ENCODE peak calls at places on chromosomes 2 and 18, in nine cellular contexts. F, Y, B, S, E, R, J, Q and W are unnamed samples.

GRCh38 chr2:56014075-56014730 is 90.6 kb upstream of the EFEMP1 start:
- DNase-seq in R (no peak), Y (no peak), J (no peak), F (no peak), E (no peak), Q (no peak), B (no peak), S (no peak), W (no peak)

GRCh38 chr2:198863655-198864054 is 594.1 kb downstream of the SATB2 start:
- DNase-seq in Q (peak; percentile 28), S (peak; percentile 6), F (no peak), R (no peak), B (no peak), Y (no peak), J (no peak), E (no peak), W (no peak)

GRCh38 chr18:51523671-51524070 is 326.2 kb upstream of the MEX3C start:
- DNase-seq in S (no peak), Q (no peak), Y (no peak), R (no peak), F (no peak), J (no peak), E (no peak), B (no peak), W (no peak)

GRCh38 chr2:111537078-111537620 is 346.8 kb downstream of the ANAPC1 start:
- DNase-seq in J (no peak), R (no peak), Y (no peak), Q (no peak), B (no peak), S (no peak), E (no peak), F (no peak), W (no peak)

GRCh38 chr2:165952600-165953210 is 871 bp downstream of the TTC21B start:
- DNase-seq in R (no peak), B (peak; percentile 27), Y (no peak), S (no peak), J (no peak), E (no peak), F (no peak), Q (peak; percentile 21), W (no peak)

GRCh38 chr2:218648473-218649100 is 10.8 kb downstream of the ZNF142 start:
- DNase-seq in R (peak; percentile 3), Q (peak; percentile 64), F (peak; percentile 53), J (peak; percentile 51), E (peak; percentile 24), Y (peak; percentile 26), B (peak; percentile 63), S (peak; percentile 80), W (no peak)

GRCh38 chr2:108910541-108911396 is 78.3 kb downstream of the EDAR start:
- DNase-seq in J (no peak), B (no peak), Y (no peak), Q (no peak), S (no peak), R (no peak), F (no peak), E (no peak), W (no peak)

GRCh38 chr2:200177971-200178911 is 128.3 kb upstream of the SPATS2L start:
- DNase-seq in Q (peak; percentile 86), S (peak; percentile 64), Y (no peak), E (no peak), R (no peak), J (no peak), B (peak; percentile 41), F (no peak), W (no peak)

GRCh38 chr2:201996006-201996405 is 37.6 kb upstream of the FZD7 start:
- DNase-seq in Q (no peak), Y (no peak), J (no peak), B (no peak), F (no peak), E (no peak), R (no peak), S (no peak), W (no peak)

GRCh38 chr18:45328271-45328670 is 287.0 kb upstream of the SLC14A2 start:
- DNase-seq in B (no peak), R (no peak), E (no peak), J (no peak), S (no peak), Q (no peak), F (no peak), Y (no peak), W (no peak)

GRCh38 chr2:25851740-25852503 is 26.4 kb downstream of the ASXL2 start:
- DNase-seq in B (peak; percentile 90), E (no peak), F (no peak), Q (peak; percentile 74), Y (no peak), J (no peak), R (no peak), S (peak; percentile 76), W (peak; percentile 56)

GRCh38 chr2:131056204-131056975 is 36.9 kb downstream of the FAM168B start:
- DNase-seq in S (peak; percentile 49), R (no peak), Y (no peak), Q (peak; percentile 25), J (no peak), F (no peak), B (no peak), E (no peak), W (no peak)

GRCh38 chr2:37168217-37168981 is 11.6 kb upstream of the EIF2AK2 start:
- DNase-seq in F (peak; percentile 20), Q (peak; percentile 50), S (peak; percentile 82), R (no peak), E (no peak), Y (no peak), J (no peak), B (peak; percentile 59), W (no peak)

GRCh38 chr18:23890589-23890988 is 124.0 kb upstream of the TTC39C start:
- DNase-seq in J (no peak), E (no peak), S (peak; percentile 68), F (no peak), Q (peak; percentile 85), B (peak; percentile 59), R (no peak), Y (no peak), W (peak; percentile 24)